ENCODE peak calls at places on chromosome 16, in four cellular contexts. One of them, this sample, is unnamed.

GRCh38 chr16:27193300-27193990 is 9.9 kb upstream of the KDM8 start:
- DNase-seq in heart left ventricle: no peak
- DNase-seq in ovary: no peak
- DNase-seq in uterus: no peak
- DNase-seq in this sample: no peak

GRCh38 chr16:48498761-48499600 is 111.0 kb downstream of the N4BP1 start:
- DNase-seq in heart left ventricle: no peak
- DNase-seq in ovary: peak; percentile 53
- DNase-seq in uterus: peak; percentile 74
- DNase-seq in this sample: no peak

GRCh38 chr16:87332150-87332549 is 15.0 kb upstream of the C16orf95 start:
- DNase-seq in heart left ventricle: peak; percentile 26
- DNase-seq in ovary: no peak
- DNase-seq in uterus: no peak
- DNase-seq in this sample: no peak

GRCh38 chr16:3096362-3096761 is 2.7 kb downstream of the ZSCAN10 start:
- DNase-seq in heart left ventricle: no peak
- DNase-seq in ovary: no peak
- DNase-seq in uterus: no peak
- DNase-seq in this sample: no peak

GRCh38 chr16:1428511-1428910 is 2.4 kb upstream of the PERCC1 start:
- DNase-seq in heart left ventricle: no peak
- DNase-seq in ovary: no peak
- DNase-seq in uterus: no peak
- DNase-seq in this sample: no peak

GRCh38 chr16:17286443-17286842 is 184.3 kb downstream of the XYLT1 start:
- DNase-seq in heart left ventricle: no peak
- DNase-seq in ovary: no peak
- DNase-seq in uterus: no peak
- DNase-seq in this sample: no peak

GRCh38 chr16:54504372-54504771 is 217.8 kb upstream of the IRX3 start:
- DNase-seq in heart left ventricle: peak; percentile 47
- DNase-seq in ovary: no peak
- DNase-seq in uterus: no peak
- DNase-seq in this sample: no peak

GRCh38 chr16:25027281-25027680 is 12.1 kb upstream of the ARHGAP17 start:
- DNase-seq in heart left ventricle: no peak
- DNase-seq in ovary: no peak
- DNase-seq in uterus: no peak
- DNase-seq in this sample: no peak

GRCh38 chr16:2022723-2023097 is 3.1 kb downstream of the NPW start:
- DNase-seq in heart left ventricle: no peak
- DNase-seq in ovary: no peak
- DNase-seq in uterus: peak; percentile 60
- DNase-seq in this sample: no peak

GRCh38 chr16:57304169-57305061 is 19.9 kb upstream of the PLLP start:
- DNase-seq in heart left ventricle: peak; percentile 72
- DNase-seq in ovary: no peak
- DNase-seq in uterus: peak; percentile 21
- DNase-seq in this sample: peak; percentile 77

GRCh38 chr16:53091508-53092211 is 36.9 kb downstream of the CHD9 start:
- DNase-seq in heart left ventricle: peak; percentile 83
- DNase-seq in ovary: no peak
- DNase-seq in uterus: peak; percentile 75
- DNase-seq in this sample: peak; percentile 27

GRCh38 chr16:73197598-73197997 is 149.7 kb upstream of the ZFHX3 start:
- DNase-seq in heart left ventricle: no peak
- DNase-seq in ovary: no peak
- DNase-seq in uterus: no peak
- DNase-seq in this sample: no peak

GRCh38 chr16:19649980-19650379 is 68.0 kb downstream of the KNOP1 start:
- DNase-seq in heart left ventricle: no peak
- DNase-seq in ovary: no peak
- DNase-seq in uterus: no peak
- DNase-seq in this sample: no peak

GRCh38 chr16:78505544-78506371 is 406.3 kb downstream of the WWOX start:
- DNase-seq in heart left ventricle: peak; percentile 77
- DNase-seq in ovary: peak; percentile 90
- DNase-seq in uterus: peak; percentile 95
- DNase-seq in this sample: peak; percentile 33

GRCh38 chr16:20610892-20611349 is 34.8 kb upstream of the ACSM2B start:
- DNase-seq in heart left ventricle: peak; percentile 35
- DNase-seq in ovary: no peak
- DNase-seq in uterus: no peak
- DNase-seq in this sample: no peak

GRCh38 chr16:67884684-67885083 is at the start of gene NRN1L:
- DNase-seq in heart left ventricle: peak; percentile 94
- DNase-seq in ovary: peak; percentile 96
- DNase-seq in uterus: peak; percentile 93
- DNase-seq in this sample: peak; percentile 89

GRCh38 chr16:85008267-85008666 is 3.1 kb downstream of the ZDHHC7 start:
- DNase-seq in heart left ventricle: no peak
- DNase-seq in ovary: no peak
- DNase-seq in uterus: no peak
- DNase-seq in this sample: no peak

GRCh38 chr16:83692224-83692623 is 115.6 kb upstream of the HSBP1 start:
- DNase-seq in heart left ventricle: no peak
- DNase-seq in ovary: no peak
- DNase-seq in uterus: no peak
- DNase-seq in this sample: no peak

GRCh38 chr16:53566568-53566967 is 63.6 kb upstream of the AKTIP start:
- DNase-seq in heart left ventricle: no peak
- DNase-seq in ovary: no peak
- DNase-seq in uterus: no peak
- DNase-seq in this sample: no peak

GRCh38 chr16:86436466-86437185 is 73.7 kb upstream of the FOXF1 start:
- DNase-seq in heart left ventricle: no peak
- DNase-seq in ovary: no peak
- DNase-seq in uterus: no peak
- DNase-seq in this sample: no peak

GRCh38 chr16:87713469-87714229 is 52.1 kb downstream of the KLHDC4 start:
- DNase-seq in heart left ventricle: no peak
- DNase-seq in ovary: no peak
- DNase-seq in uterus: no peak
- DNase-seq in this sample: no peak

GRCh38 chr16:65200857-65201256 is 79.0 kb upstream of the CDH11 start:
- DNase-seq in heart left ventricle: no peak
- DNase-seq in ovary: no peak
- DNase-seq in uterus: no peak
- DNase-seq in this sample: no peak

GRCh38 chr16:73418746-73419145 is 370.8 kb upstream of the ZFHX3 start:
- DNase-seq in heart left ventricle: no peak
- DNase-seq in ovary: no peak
- DNase-seq in uterus: no peak
- DNase-seq in this sample: no peak

GRCh38 chr16:83109736-83110135 is 483.0 kb downstream of the CDH13 start:
- DNase-seq in heart left ventricle: no peak
- DNase-seq in ovary: no peak
- DNase-seq in uterus: no peak
- DNase-seq in this sample: no peak

GRCh38 chr16:49355923-49356665 is 17.5 kb upstream of the C16orf78 start:
- DNase-seq in heart left ventricle: no peak
- DNase-seq in ovary: no peak
- DNase-seq in uterus: no peak
- DNase-seq in this sample: no peak

GRCh38 chr16:26196806-26197205 is 505.0 kb downstream of the HS3ST4 start:
- DNase-seq in heart left ventricle: no peak
- DNase-seq in ovary: no peak
- DNase-seq in uterus: no peak
- DNase-seq in this sample: no peak

DNA sequence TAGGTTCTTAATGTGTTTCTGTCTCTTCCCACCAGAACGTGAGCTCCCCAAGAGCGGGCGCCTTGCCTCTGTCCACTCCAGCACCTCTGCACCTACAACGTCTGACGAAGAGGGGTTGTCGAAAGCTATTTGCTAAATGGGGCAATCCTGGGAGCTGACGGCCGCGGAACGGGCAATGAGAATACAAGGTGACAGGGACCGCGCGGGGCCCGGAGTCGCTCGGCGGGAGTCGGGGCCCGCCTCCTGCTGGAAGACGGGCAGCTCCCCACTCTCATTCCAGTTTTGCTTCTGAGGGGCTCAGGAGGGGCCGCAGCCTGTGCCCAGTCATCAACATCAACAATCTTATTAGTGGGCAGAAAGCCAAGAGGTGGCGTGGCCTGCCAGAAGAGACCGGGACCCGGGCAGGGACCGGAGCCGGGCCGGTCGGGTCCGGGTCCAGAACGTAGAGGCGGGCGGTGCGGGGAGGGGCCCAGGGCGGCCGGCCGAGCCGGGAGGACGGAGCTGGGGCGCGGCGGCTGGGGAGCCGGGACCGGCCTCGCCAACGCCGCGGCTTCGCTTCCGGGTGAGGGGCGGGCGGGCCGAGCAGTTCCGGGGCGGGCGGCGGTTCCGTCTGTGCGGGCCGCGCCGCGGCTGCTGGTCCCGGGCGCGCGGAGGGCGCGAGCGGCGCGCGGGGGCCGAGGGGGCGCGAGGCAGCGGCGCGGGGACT is at the start of gene MOSMO:
- DNase-seq in heart left ventricle: peak; percentile 81
- DNase-seq in ovary: peak; percentile 82
- DNase-seq in uterus: peak; percentile 75
- DNase-seq in this sample: peak; percentile 82
- TF ChIP-seq POLR2A in heart left ventricle: peak; percentile 56
- TF ChIP-seq POLR2A in ovary: peak; percentile 33
- TF ChIP-seq POLR2A in uterus: peak; percentile 62
- TF ChIP-seq POLR2A in this sample: no peak

GRCh38 chr16:81316176-81316496 is 1.4 kb downstream of the GAN start:
- DNase-seq in heart left ventricle: no peak
- DNase-seq in ovary: no peak
- DNase-seq in uterus: no peak
- DNase-seq in this sample: no peak

GRCh38 chr16:81315271-81316175 is 761 bp downstream of the GAN start:
- DNase-seq in heart left ventricle: peak; percentile 65
- DNase-seq in ovary: peak; percentile 73
- DNase-seq in uterus: peak; percentile 54
- DNase-seq in this sample: peak; percentile 68

GRCh38 chr16:81311762-81312161 is 3.0 kb upstream of the GAN start:
- DNase-seq in heart left ventricle: no peak
- DNase-seq in ovary: no peak
- DNase-seq in uterus: no peak
- DNase-seq in this sample: no peak

GRCh38 chr16:81313731-81314602 is 795 bp upstream of the GAN start:
- DNase-seq in heart left ventricle: no peak
- DNase-seq in ovary: no peak
- DNase-seq in uterus: no peak
- DNase-seq in this sample: no peak

GRCh38 chr16:81314603-81315270 is at the start of gene GAN:
- DNase-seq in heart left ventricle: peak; percentile 97
- DNase-seq in ovary: peak; percentile 95
- DNase-seq in uterus: peak; percentile 94
- DNase-seq in this sample: peak; percentile 96
- TF ChIP-seq POLR2A in heart left ventricle: peak; percentile 90
- TF ChIP-seq POLR2A in ovary: peak; percentile 87
- TF ChIP-seq POLR2A in uterus: peak; percentile 95
- TF ChIP-seq POLR2A in this sample: no peak

DNA sequence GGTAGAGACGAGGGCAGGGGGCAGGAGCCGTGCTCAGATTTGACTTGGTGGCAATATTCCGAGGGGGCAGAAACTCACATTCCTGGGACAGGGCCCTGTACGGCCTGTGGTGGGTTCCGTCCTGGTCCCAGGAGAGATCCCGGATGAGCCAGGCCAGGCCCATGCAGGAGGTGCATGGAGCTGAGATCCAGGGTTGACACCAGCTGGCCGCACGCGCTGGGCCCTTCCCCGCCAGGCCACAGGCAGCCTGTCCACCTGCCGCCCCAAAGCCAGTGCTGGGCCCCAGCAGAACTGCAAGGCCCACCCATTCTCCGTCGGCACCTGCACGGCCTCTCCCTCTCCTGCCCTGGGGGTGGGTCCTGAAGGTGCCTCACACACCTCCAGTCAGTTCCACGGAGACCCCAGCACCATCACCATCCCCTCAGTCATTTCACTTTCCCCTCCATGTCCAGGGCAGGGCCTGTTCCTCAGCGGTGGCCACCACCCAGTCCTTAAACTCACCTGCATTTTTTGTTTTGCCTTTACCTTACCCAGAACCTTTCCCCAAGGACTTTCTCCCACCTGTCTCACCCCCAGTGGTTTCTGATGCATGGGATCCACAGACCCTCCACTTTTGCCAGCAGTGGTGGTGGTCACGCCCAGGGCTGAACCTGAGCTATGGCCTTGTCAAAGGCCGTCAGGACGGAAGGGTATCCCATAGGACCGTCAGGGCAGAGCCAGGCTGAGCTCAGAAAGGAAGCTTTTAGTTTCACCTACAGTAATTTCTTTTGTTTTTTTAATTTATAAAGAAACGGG is 25.1 kb upstream of the CDH15 start:
- DNase-seq in heart left ventricle: no peak
- DNase-seq in ovary: no peak
- DNase-seq in uterus: no peak
- DNase-seq in this sample: no peak
- TF ChIP-seq POLR2A in heart left ventricle: no peak
- TF ChIP-seq POLR2A in ovary: no peak
- TF ChIP-seq POLR2A in uterus: no peak
- TF ChIP-seq POLR2A in this sample: no peak

DNA sequence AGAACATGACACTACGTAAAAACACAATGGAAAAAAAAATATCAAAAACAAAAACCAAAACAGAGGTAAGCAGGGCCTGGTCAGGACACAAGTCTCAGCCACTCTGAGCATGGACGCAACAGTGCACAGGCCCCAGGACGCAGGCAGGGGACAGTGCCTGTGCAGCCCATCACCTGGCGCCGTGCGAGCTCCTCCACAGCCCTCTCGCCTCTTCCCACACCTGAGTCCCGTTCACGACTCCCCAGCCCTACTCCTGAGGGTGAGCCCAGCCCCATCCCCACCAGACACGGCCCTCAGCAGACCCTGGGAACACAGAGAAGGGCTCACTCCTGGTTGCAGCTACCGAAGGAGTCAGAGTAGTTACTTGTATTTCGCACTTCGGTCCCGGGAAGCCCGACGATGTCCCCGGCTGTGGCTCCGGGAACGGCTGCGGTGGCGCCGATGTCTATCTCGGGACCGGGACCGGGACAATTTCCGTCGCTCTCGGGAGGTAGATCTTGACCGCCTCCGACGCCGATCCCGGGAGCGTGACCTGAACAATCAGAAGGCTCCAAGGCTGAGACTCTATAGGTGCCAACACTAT is 9.4 kb downstream of the HBQ1 start:
- DNase-seq in heart left ventricle: no peak
- DNase-seq in ovary: no peak
- DNase-seq in uterus: no peak
- DNase-seq in this sample: no peak
- TF ChIP-seq POLR2A in heart left ventricle: no peak
- TF ChIP-seq POLR2A in ovary: no peak
- TF ChIP-seq POLR2A in uterus: no peak
- TF ChIP-seq POLR2A in this sample: no peak

GRCh38 chr16:71565812-71566700 is 10.8 kb downstream of the TAT start:
- DNase-seq in heart left ventricle: no peak
- DNase-seq in ovary: no peak
- DNase-seq in uterus: no peak
- DNase-seq in this sample: no peak
- TF ChIP-seq POLR2A in heart left ventricle: no peak
- TF ChIP-seq POLR2A in ovary: no peak
- TF ChIP-seq POLR2A in uterus: no peak
- TF ChIP-seq POLR2A in this sample: no peak

GRCh38 chr16:74773431-74774222 is 993 bp downstream of the FA2H start:
- DNase-seq in heart left ventricle: no peak
- DNase-seq in ovary: no peak
- DNase-seq in uterus: no peak
- DNase-seq in this sample: no peak
- TF ChIP-seq POLR2A in heart left ventricle: no peak
- TF ChIP-seq POLR2A in ovary: no peak
- TF ChIP-seq POLR2A in uterus: no peak
- TF ChIP-seq POLR2A in this sample: no peak